ENCODE peak calls at places on chromosomes 13 and 19, in seven cellular contexts. J is NCI-H2029, V is NCI-H460, Q is hepatic stellate cell, T is AG09309, M is GM19239, D is Daoy. B is an unnamed sample.

GRCh38 chr13:54980651-54981050 is 1952.0 kb downstream of the OLFM4 start:
- DNase-seq in T (no peak), J (no peak), D (peak), V (no peak), M (no peak), Q (no peak), B (no peak)

GRCh38 chr13:29165840-29166239 is 345.7 kb downstream of the MTUS2 start:
- DNase-seq in D (peak), Q (no peak), V (no peak), T (no peak), J (no peak), M (no peak), B (no peak)

GRCh38 chr13:73171926-73172325 is 113.1 kb downstream of the KLF5 start:
- DNase-seq in M (no peak), T (no peak), J (no peak), Q (no peak), V (no peak), D (no peak), B (no peak)

GRCh38 chr13:42055500-42056085 is 7.1 kb downstream of the DGKH start:
- DNase-seq in T (no peak), J (no peak), Q (no peak), V (no peak), D (no peak), M (no peak), B (no peak)

GRCh38 chr19:18967358-18968146 is 26.5 kb upstream of the HOMER3 start:
- DNase-seq in J (no peak), D (peak), T (no peak), M (no peak), V (no peak), Q (peak), B (no peak)

GRCh38 chr13:79459906-79460305 is 21.0 kb upstream of the NDFIP2 start:
- DNase-seq in V (no peak), J (no peak), Q (no peak), T (no peak), D (no peak), M (no peak), B (no peak)

GRCh38 chr13:40389081-40389641 is 277.3 kb downstream of the FOXO1 start:
- DNase-seq in M (peak), V (no peak), D (no peak), J (no peak), Q (no peak), T (no peak), B (no peak)

GRCh38 chr19:42140125-42140754 is 8.0 kb upstream of the POU2F2 start:
- DNase-seq in M (no peak), V (peak), T (no peak), J (no peak), D (peak), Q (peak), B (no peak)

GRCh38 chr19:47779524-47780214 is 1.2 kb downstream of the SELENOW start:
- DNase-seq in J (no peak), D (no peak), M (no peak), Q (peak), V (no peak), T (no peak), B (no peak)